ENCODE peak calls at places on chromosomes 7 and 10, in eight cellular contexts. V, W, A, S, J, M, T and K are unnamed samples.
A peak's percentile ranks its signal among the peaks of the same experiment; 100 is the strongest.

GRCh38 chr10:117967149-117967548 is 79.6 kb downstream of the RAB11FIP2 start:
- DNase-seq in V (no peak), W (no peak), A (no peak), S (no peak), J (no peak), M (no peak), T (no peak), K (no peak)

GRCh38 chr10:62585211-62585758 is 211.1 kb downstream of the ZNF365 start:
- DNase-seq in V (no peak), W (no peak), A (peak; percentile 22), S (no peak), J (no peak), M (no peak), T (no peak), K (no peak)

GRCh38 chr7:133829336-133829897 is 297.7 kb upstream of the LRGUK start:
- DNase-seq in V (no peak), W (no peak), A (no peak), S (no peak), J (no peak), M (no peak), T (peak; percentile 92), K (no peak)

GRCh38 chr7:112495820-112496462 is 15.2 kb downstream of the LSMEM1 start:
- DNase-seq in V (peak; percentile 63), W (no peak), A (peak; percentile 20), S (no peak), J (peak; percentile 45), M (peak; percentile 80), T (peak; percentile 59), K (peak; percentile 77)

GRCh38 chr10:74880041-74880440 is 53.6 kb downstream of the KAT6B start:
- DNase-seq in V (no peak), W (no peak), A (no peak), S (no peak), J (no peak), M (no peak), T (no peak), K (no peak)

GRCh38 chr7:102933763-102934162 is 21.0 kb downstream of the LRRC17 start:
- DNase-seq in V (no peak), W (no peak), A (peak; percentile 71), S (no peak), J (no peak), M (no peak), T (peak; percentile 87), K (no peak)

GRCh38 chr10:125016611-125017202 is 74.8 kb downstream of the ZRANB1 start:
- DNase-seq in V (no peak), W (no peak), A (peak; percentile 76), S (no peak), J (no peak), M (no peak), T (no peak), K (no peak)

GRCh38 chr7:66460921-66461361 is 167.7 kb upstream of the KCTD7 start:
- DNase-seq in V (no peak), W (no peak), A (no peak), S (no peak), J (no peak), M (no peak), T (no peak), K (no peak)

GRCh38 chr7:80748302-80749042 is 110.0 kb downstream of the CD36 start:
- DNase-seq in V (no peak), W (no peak), A (no peak), S (no peak), J (no peak), M (no peak), T (no peak), K (no peak)

GRCh38 chr7:101598422-101598957 is 30.6 kb downstream of the MYL10 start:
- DNase-seq in V (no peak), W (no peak), A (no peak), S (no peak), J (no peak), M (no peak), T (no peak), K (no peak)

GRCh38 chr10:80075781-80076180 is 2.7 kb upstream of the TMEM254 start:
- DNase-seq in V (no peak), W (no peak), A (no peak), S (no peak), J (no peak), M (no peak), T (no peak), K (no peak)

GRCh38 chr10:2296179-2296578 is 558.9 kb upstream of the ADARB2 start:
- DNase-seq in V (no peak), W (no peak), A (no peak), S (no peak), J (no peak), M (no peak), T (no peak), K (no peak)

GRCh38 chr10:22740180-22740579 is 25.8 kb upstream of the PIP4K2A start:
- DNase-seq in V (no peak), W (no peak), A (no peak), S (no peak), J (no peak), M (no peak), T (peak; percentile 12), K (no peak)

GRCh38 chr7:3138992-3139391 is 95.3 kb upstream of the CARD11 start:
- DNase-seq in V (no peak), W (no peak), A (no peak), S (no peak), J (no peak), M (no peak), T (no peak), K (no peak)

GRCh38 chr10:117804470-117805011 is 242.2 kb downstream of the RAB11FIP2 start:
- DNase-seq in V (no peak), W (no peak), A (no peak), S (no peak), J (no peak), M (peak; percentile 78), T (peak; percentile 8), K (peak; percentile 2)

GRCh38 chr10:73584737-73585136 is 6.4 kb downstream of the USP54 start:
- DNase-seq in V (no peak), W (no peak), A (no peak), S (no peak), J (no peak), M (no peak), T (peak; percentile 16), K (no peak)

GRCh38 chr7:132450188-132450587 is 126.1 kb downstream of the PLXNA4 start:
- DNase-seq in V (no peak), W (no peak), A (no peak), S (no peak), J (no peak), M (no peak), T (no peak), K (no peak)

GRCh38 chr7:87210506-87210905 is 9.0 kb downstream of the TMEM243 start:
- DNase-seq in V (no peak), W (no peak), A (no peak), S (no peak), J (no peak), M (no peak), T (no peak), K (peak; percentile 3)

GRCh38 chr10:45408421-45409319 is 34.7 kb downstream of the ALOX5 start:
- DNase-seq in V (peak; percentile 66), W (no peak), A (no peak), S (no peak), J (peak; percentile 6), M (no peak), T (no peak), K (no peak)

GRCh38 chr7:47470567-47471357 is 111.1 kb downstream of the TNS3 start:
- DNase-seq in V (no peak), W (no peak), A (no peak), S (no peak), J (peak; percentile 30), M (no peak), T (no peak), K (no peak)